ENCODE peak calls at places on chromosomes 7 and 10, in six cellular contexts. K, F, V, O, N and W are unnamed samples.
A peak's percentile ranks its signal among the peaks of the same experiment; 100 is the strongest.

GRCh38 chr10:19638173-19638872 is 177.9 kb upstream of the PLXDC2 start:
- DNase-seq in K (no peak), F (no peak), V (peak; percentile 94), O (no peak), N (no peak), W (peak; percentile 92)

GRCh38 chr10:78960316-78960800 is 108.4 kb upstream of the ZMIZ1 start:
- DNase-seq in K (peak; percentile 33), F (no peak), V (peak; percentile 97), O (no peak), N (no peak), W (peak; percentile 88)

GRCh38 chr7:121505021-121505420 is 108.9 kb upstream of the FAM3C start:
- DNase-seq in K (no peak), F (no peak), V (peak; percentile 74), O (no peak), N (no peak), W (peak; percentile 33)

GRCh38 chr10:3148994-3149393 is 23.6 kb downstream of the PITRM1 start:
- DNase-seq in K (no peak), F (no peak), V (no peak), O (no peak), N (no peak), W (no peak)

GRCh38 chr10:60871215-60871614 is 72.8 kb downstream of the RHOBTB1 start:
- DNase-seq in K (no peak), F (no peak), V (no peak), O (no peak), N (no peak), W (no peak)

GRCh38 chr7:137986252-137987010 is 15.5 kb downstream of the CREB3L2 start:
- DNase-seq in K (no peak), F (peak; percentile 51), V (peak; percentile 89), O (no peak), N (no peak), W (peak; percentile 92)

GRCh38 chr10:124763267-124763666 is 19.1 kb upstream of the FAM53B start:
- DNase-seq in K (no peak), F (no peak), V (peak; percentile 21), O (no peak), N (no peak), W (no peak)

GRCh38 chr10:75165684-75166622 is 44.6 kb upstream of the VDAC2 start:
- DNase-seq in K (no peak), F (peak; percentile 61), V (peak; percentile 67), O (no peak), N (no peak), W (no peak)

GRCh38 chr7:21365866-21366624 is 61.8 kb upstream of the SP4 start:
- DNase-seq in K (no peak), F (no peak), V (peak; percentile 18), O (no peak), N (no peak), W (peak; percentile 3)

GRCh38 chr10:119652361-119652760 is 1.2 kb downstream of the BAG3 start:
- DNase-seq in K (no peak), F (no peak), V (peak; percentile 70), O (peak; percentile 29), N (no peak), W (peak; percentile 79)

GRCh38 chr7:18499407-18500197 is 4.1 kb downstream of the HDAC9 start:
- DNase-seq in K (peak; percentile 14), F (no peak), V (no peak), O (no peak), N (no peak), W (no peak)
- H3K4me3 ChIP-seq in K (no peak overlapping the region), F (peak overlapping the region; percentile 82), V (no peak overlapping the region), O (no peak overlapping the region), N (no peak overlapping the region), W (no peak overlapping the region)

GRCh38 chr10:71395621-71396020 is 1.1 kb upstream of the CDH23 start:
- DNase-seq in K (no peak), F (no peak), V (no peak), O (no peak), N (no peak), W (no peak)

GRCh38 chr10:71398991-71399375 is 2.3 kb downstream of the CDH23 start:
- DNase-seq in K (no peak), F (no peak), V (no peak), O (no peak), N (peak; percentile 9), W (no peak)

GRCh38 chr10:71396084-71396713 is 521 bp upstream of the CDH23 start:
- DNase-seq in K (peak; percentile 43), F (peak; percentile 30), V (peak; percentile 16), O (peak; percentile 93), N (peak; percentile 68), W (peak; percentile 19)

GRCh38 chr10:71396714-71397339 is at the start of gene CDH23:
- DNase-seq in K (no peak), F (no peak), V (peak; percentile 10), O (peak; percentile 83), N (peak; percentile 74), W (no peak)

GRCh38 chr10:71397340-71398212 is 856 bp downstream of the CDH23 start:
- DNase-seq in K (no peak), F (no peak), V (no peak), O (peak; percentile 67), N (peak; percentile 63), W (no peak)
- H3K4me3 ChIP-seq in K (peak overlapping the region; percentile 51), F (no peak overlapping the region), V (no peak overlapping the region), O (peak overlapping the region; percentile 66), N (peak overlapping the region; percentile 50), W (no peak overlapping the region)

GRCh38 chr10:70910486-70911350 is 22.4 kb upstream of the PCBD1 start:
- DNase-seq in K (no peak), F (no peak), V (no peak), O (no peak), N (peak; percentile 40), W (no peak)
- H3K4me3 ChIP-seq in K (no peak overlapping the region), F (no peak overlapping the region), V (no peak overlapping the region), O (no peak overlapping the region), N (no peak overlapping the region), W (no peak overlapping the region)

GRCh38 chr10:30705625-30706149 is 76.1 kb upstream of the LYZL2 start:
- DNase-seq in K (no peak), F (peak; percentile 70), V (no peak), O (no peak), N (no peak), W (no peak)
- H3K4me3 ChIP-seq in K (no peak overlapping the region), F (peak overlapping the region; percentile 60), V (no peak overlapping the region), O (no peak overlapping the region), N (no peak overlapping the region), W (no peak overlapping the region)

DNA sequence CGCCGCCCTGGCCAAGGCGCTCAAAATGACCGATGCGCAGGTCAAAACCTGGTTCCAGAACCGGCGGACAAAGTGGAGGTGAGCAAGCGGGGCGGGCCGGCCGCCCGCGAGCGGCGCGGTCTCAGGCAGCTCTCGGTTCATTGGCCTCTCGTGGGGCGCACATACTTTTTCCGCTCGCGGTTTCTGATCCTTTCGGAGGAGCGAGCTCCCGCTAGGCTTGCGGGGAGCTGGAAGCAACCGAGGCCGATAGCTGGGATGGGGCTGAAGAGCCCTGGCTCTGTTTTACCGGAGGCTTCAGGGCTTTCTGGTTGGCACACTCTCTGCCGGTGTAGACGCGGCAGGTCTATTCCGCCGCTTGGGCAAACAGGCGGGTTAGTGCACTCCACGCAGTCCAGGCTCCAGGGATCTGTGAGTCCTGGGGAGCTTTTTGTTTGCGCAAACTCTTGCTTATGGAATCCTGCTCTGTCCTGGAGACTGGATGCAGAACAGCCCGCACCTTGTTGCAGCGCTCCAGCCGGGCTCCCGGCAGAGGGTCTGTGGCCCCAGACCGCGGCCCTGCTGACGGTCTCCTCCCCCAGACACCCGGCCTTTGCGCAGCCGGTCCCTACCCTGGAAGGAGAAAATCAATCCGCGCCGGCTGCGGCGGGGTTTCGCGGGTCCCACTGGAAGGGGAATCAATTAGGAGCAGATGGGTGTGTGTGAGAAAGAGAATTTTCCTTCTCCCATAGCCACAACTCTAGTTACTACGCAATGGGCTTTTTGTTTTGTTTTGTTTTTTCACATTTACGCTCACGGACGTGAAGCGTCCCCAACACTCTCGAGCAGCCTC is 3.4 kb downstream of the TLX1 start:
- DNase-seq in K (no peak), F (no peak), V (no peak), O (no peak), N (no peak), W (no peak)
- H3K4me3 ChIP-seq in K (peak overlapping the region; percentile 17), F (no peak overlapping the region), V (no peak overlapping the region), O (no peak overlapping the region), N (peak overlapping the region; percentile 19), W (no peak overlapping the region)

DNA sequence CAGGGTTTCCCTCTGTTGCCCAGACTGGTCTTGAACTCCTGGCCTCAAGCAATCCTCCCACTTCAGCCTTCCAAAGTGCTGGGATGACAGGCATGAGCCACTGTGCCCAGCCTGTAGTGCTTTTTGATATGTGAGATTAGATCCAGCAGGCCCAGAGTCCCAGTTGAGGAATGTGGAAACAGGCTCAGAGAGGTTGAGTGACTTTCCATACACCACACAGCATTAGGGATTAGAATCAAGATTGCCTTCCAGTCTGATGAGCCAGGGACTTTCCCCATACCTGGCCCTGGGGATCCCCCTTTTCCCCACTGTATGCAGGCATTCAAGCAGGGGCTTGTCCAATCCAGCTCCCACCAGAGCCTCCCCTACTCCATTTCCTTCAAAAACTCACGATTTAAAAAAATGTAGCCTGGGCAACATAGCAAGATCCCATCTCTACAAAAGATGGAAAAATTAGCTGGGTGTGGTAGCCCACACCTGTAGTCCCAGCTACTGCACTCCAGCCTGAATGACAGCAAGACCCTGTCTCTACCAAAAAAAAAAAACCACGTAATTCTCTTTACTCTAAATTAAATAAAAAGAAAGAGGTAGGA is 75.0 kb upstream of the GTF2I start:
- DNase-seq in K (no peak), F (no peak), V (no peak), O (no peak), N (no peak), W (no peak)
- H3K4me3 ChIP-seq in K (no peak overlapping the region), F (no peak overlapping the region), V (no peak overlapping the region), O (no peak overlapping the region), N (no peak overlapping the region), W (no peak overlapping the region)

GRCh38 chr10:126904493-126904806 is 778 bp upstream of the DOCK1 start:
- DNase-seq in K (no peak), F (no peak), V (peak; percentile 32), O (no peak), N (no peak), W (no peak)
- H3K4me3 ChIP-seq in K (peak overlapping the region; percentile 92), F (no peak overlapping the region), V (peak overlapping the region; percentile 61), O (peak overlapping the region; percentile 97), N (peak overlapping the region; percentile 79), W (peak overlapping the region; percentile 65)

DNA sequence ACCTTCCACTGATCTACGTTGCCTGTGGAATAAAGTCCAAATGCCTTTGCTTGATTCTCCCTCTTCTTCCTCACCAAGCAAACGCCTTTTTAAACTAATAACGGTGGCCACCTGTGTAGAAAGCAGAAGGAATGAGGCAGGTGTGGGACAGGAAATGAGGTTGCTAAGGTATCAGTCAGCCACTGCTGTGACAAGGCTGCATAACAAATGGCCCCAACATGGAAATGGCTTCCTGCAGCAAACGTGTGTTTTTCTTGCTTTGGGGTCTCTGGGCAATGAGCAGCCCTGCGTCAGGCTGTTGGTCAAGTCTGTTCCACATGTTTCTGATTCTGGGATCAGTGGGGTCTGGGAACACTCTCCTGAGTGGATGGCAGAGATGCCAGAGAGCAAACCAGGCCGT is 56.0 kb upstream of the EN2 start:
- DNase-seq in K (no peak), F (no peak), V (no peak), O (no peak), N (no peak), W (no peak)
- H3K4me3 ChIP-seq in K (no peak overlapping the region), F (no peak overlapping the region), V (no peak overlapping the region), O (no peak overlapping the region), N (no peak overlapping the region), W (no peak overlapping the region)